ENCODE peak calls at places on chromosomes 16 and 17, in five cellular contexts. One of them, this sample, is unnamed.

GRCh38 chr16:70495425-70496182 is 27.8 kb downstream of the COG4 start:
- DNase-seq in SK-N-SH: no peak
- DNase-seq in HCT116: no peak
- DNase-seq in GM12878: no peak
- DNase-seq in HepG2: no peak
- DNase-seq in this sample: no peak

GRCh38 chr17:57442914-57443571 is 186.7 kb downstream of the MSI2 start:
- DNase-seq in SK-N-SH: no peak
- DNase-seq in HCT116: no peak
- DNase-seq in GM12878: no peak
- DNase-seq in HepG2: no peak
- DNase-seq in this sample: no peak

GRCh38 chr16:71645450-71645849 is 19.5 kb downstream of the MARVELD3 start:
- DNase-seq in SK-N-SH: peak
- DNase-seq in HCT116: no peak
- DNase-seq in GM12878: no peak
- DNase-seq in HepG2: peak
- DNase-seq in this sample: peak

GRCh38 chr17:50314456-50315011 is 31.4 kb upstream of the XYLT2 start:
- DNase-seq in SK-N-SH: no peak
- DNase-seq in HCT116: no peak
- DNase-seq in GM12878: no peak
- DNase-seq in HepG2: no peak
- DNase-seq in this sample: no peak

GRCh38 chr17:42311240-42312034 is 23.1 kb downstream of the STAT5A start:
- DNase-seq in SK-N-SH: peak
- DNase-seq in HCT116: no peak
- DNase-seq in GM12878: no peak
- DNase-seq in HepG2: peak
- DNase-seq in this sample: peak

GRCh38 chr16:54986404-54986803 is 55.7 kb downstream of the IRX5 start:
- DNase-seq in SK-N-SH: no peak
- DNase-seq in HCT116: no peak
- DNase-seq in GM12878: no peak
- DNase-seq in HepG2: no peak
- DNase-seq in this sample: no peak

GRCh38 chr17:66944365-66945203 is 19.9 kb upstream of the CACNG4 start:
- DNase-seq in SK-N-SH: peak
- DNase-seq in HCT116: no peak
- DNase-seq in GM12878: no peak
- DNase-seq in HepG2: no peak
- DNase-seq in this sample: no peak

GRCh38 chr17:862584-862983 is 80.4 kb downstream of the MRM3 start:
- DNase-seq in SK-N-SH: no peak
- DNase-seq in HCT116: no peak
- DNase-seq in GM12878: no peak
- DNase-seq in HepG2: no peak
- DNase-seq in this sample: no peak

GRCh38 chr17:49776864-49777263 is 11.6 kb upstream of the KAT7 start:
- DNase-seq in SK-N-SH: no peak
- DNase-seq in HCT116: no peak
- DNase-seq in GM12878: no peak
- DNase-seq in HepG2: no peak
- DNase-seq in this sample: no peak

GRCh38 chr17:28338056-28338768 is 2.7 kb downstream of the TNFAIP1 start:
- DNase-seq in SK-N-SH: no peak
- DNase-seq in HCT116: no peak
- DNase-seq in GM12878: no peak
- DNase-seq in HepG2: no peak
- DNase-seq in this sample: no peak

GRCh38 chr16:80616362-80616761 is 75.6 kb downstream of the DYNLRB2 start:
- DNase-seq in SK-N-SH: no peak
- DNase-seq in HCT116: no peak
- DNase-seq in GM12878: no peak
- DNase-seq in HepG2: no peak
- DNase-seq in this sample: no peak

GRCh38 chr17:19346351-19347255 is 15.9 kb downstream of the B9D1 start:
- DNase-seq in SK-N-SH: no peak
- DNase-seq in HCT116: peak
- DNase-seq in GM12878: no peak
- DNase-seq in HepG2: peak
- DNase-seq in this sample: peak

GRCh38 chr16:9755076-9755475 is 427.2 kb downstream of the GRIN2A start:
- DNase-seq in SK-N-SH: no peak
- DNase-seq in HCT116: no peak
- DNase-seq in GM12878: no peak
- DNase-seq in HepG2: no peak
- DNase-seq in this sample: no peak

GRCh38 chr17:15233022-15233805 is 31.9 kb downstream of the PMP22 start:
- DNase-seq in SK-N-SH: peak
- DNase-seq in HCT116: no peak
- DNase-seq in GM12878: no peak
- DNase-seq in HepG2: peak
- DNase-seq in this sample: peak

GRCh38 chr17:73910216-73910615 is 266.0 kb upstream of the SDK2 start:
- DNase-seq in SK-N-SH: no peak
- DNase-seq in HCT116: no peak
- DNase-seq in GM12878: no peak
- DNase-seq in HepG2: no peak
- DNase-seq in this sample: no peak

GRCh38 chr16:80198995-80199299 is 341.8 kb upstream of the DYNLRB2 start:
- DNase-seq in SK-N-SH: no peak
- DNase-seq in HCT116: no peak
- DNase-seq in GM12878: no peak
- DNase-seq in HepG2: no peak
- DNase-seq in this sample: no peak

GRCh38 chr17:40541060-40541872 is 24.0 kb downstream of the CCR7 start:
- DNase-seq in SK-N-SH: no peak
- DNase-seq in HCT116: no peak
- DNase-seq in GM12878: no peak
- DNase-seq in HepG2: peak
- DNase-seq in this sample: peak
- TF ChIP-seq ZBTB33 in SK-N-SH: no peak
- TF ChIP-seq ZBTB33 in HCT116: no peak
- TF ChIP-seq ZBTB33 in GM12878: no peak
- TF ChIP-seq ZBTB33 in HepG2: no peak
- TF ChIP-seq ZBTB33 in this sample: no peak

DNA sequence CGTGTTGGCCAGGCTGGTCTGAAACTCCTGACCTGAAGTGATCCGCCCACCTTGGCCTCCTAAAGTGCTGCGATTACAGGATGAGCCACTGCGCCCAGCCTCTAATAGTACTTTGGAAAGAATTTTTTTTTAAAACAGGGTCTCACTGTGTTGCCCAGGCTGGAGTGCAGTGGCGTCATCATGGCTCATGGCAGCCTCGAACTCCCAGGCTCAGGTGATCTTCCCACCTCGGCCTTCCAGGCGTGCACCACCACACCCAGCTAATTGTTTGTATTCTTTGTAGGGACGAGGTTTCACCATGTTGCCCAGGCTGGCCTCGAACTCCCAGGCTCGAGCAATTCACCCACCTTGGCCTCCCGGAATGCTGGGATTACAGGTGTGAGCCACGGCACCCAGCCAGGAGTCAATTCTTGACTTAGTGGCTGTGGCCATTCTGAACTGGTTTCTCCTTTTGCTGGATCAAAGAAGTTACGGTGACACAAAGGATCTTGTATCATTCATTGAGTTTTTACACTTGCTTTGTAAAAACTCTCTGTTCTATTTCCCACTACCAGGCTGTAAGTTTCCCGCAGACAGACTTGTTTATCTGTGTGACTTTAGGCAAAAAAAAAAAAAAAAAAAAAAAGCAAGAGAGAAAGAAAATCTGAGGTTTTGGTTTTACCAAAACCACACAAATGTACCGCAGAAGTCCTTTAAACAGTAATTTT is 12.7 kb upstream of the COTL1 start:
- DNase-seq in SK-N-SH: no peak
- DNase-seq in HCT116: no peak
- DNase-seq in GM12878: no peak
- DNase-seq in HepG2: no peak
- DNase-seq in this sample: no peak
- TF ChIP-seq ZBTB33 in SK-N-SH: no peak
- TF ChIP-seq ZBTB33 in HCT116: no peak
- TF ChIP-seq ZBTB33 in GM12878: no peak
- TF ChIP-seq ZBTB33 in HepG2: no peak
- TF ChIP-seq ZBTB33 in this sample: no peak

GRCh38 chr17:64694207-64694606 is 32.1 kb upstream of the SMURF2 start:
- DNase-seq in SK-N-SH: no peak
- DNase-seq in HCT116: peak
- DNase-seq in GM12878: no peak
- DNase-seq in HepG2: peak
- DNase-seq in this sample: no peak
- TF ChIP-seq ZBTB33 in SK-N-SH: no peak
- TF ChIP-seq ZBTB33 in HCT116: no peak
- TF ChIP-seq ZBTB33 in GM12878: no peak
- TF ChIP-seq ZBTB33 in HepG2: no peak
- TF ChIP-seq ZBTB33 in this sample: no peak

GRCh38 chr16:88759245-88759975 is 25.6 kb downstream of the PIEZO1 start:
- DNase-seq in SK-N-SH: no peak
- DNase-seq in HCT116: no peak
- DNase-seq in GM12878: no peak
- DNase-seq in HepG2: peak
- DNase-seq in this sample: no peak
- TF ChIP-seq ZBTB33 in SK-N-SH: no peak
- TF ChIP-seq ZBTB33 in HCT116: no peak
- TF ChIP-seq ZBTB33 in GM12878: no peak
- TF ChIP-seq ZBTB33 in HepG2: peak
- TF ChIP-seq ZBTB33 in this sample: no peak

GRCh38 chr16:75762746-75763145 is 36.5 kb upstream of the CPHXL start:
- DNase-seq in SK-N-SH: no peak
- DNase-seq in HCT116: no peak
- DNase-seq in GM12878: no peak
- DNase-seq in HepG2: no peak
- DNase-seq in this sample: no peak

GRCh38 chr16:75760018-75760519 is 33.8 kb upstream of the CPHXL start:
- DNase-seq in SK-N-SH: no peak
- DNase-seq in HCT116: no peak
- DNase-seq in GM12878: no peak
- DNase-seq in HepG2: no peak
- DNase-seq in this sample: no peak

GRCh38 chr16:75763250-75763649 is 37.0 kb upstream of the CPHXL start:
- DNase-seq in SK-N-SH: no peak
- DNase-seq in HCT116: no peak
- DNase-seq in GM12878: no peak
- DNase-seq in HepG2: no peak
- DNase-seq in this sample: no peak

GRCh38 chr16:75758215-75758614 is 31.9 kb upstream of the CPHXL start:
- DNase-seq in SK-N-SH: no peak
- DNase-seq in HCT116: no peak
- DNase-seq in GM12878: no peak
- DNase-seq in HepG2: no peak
- DNase-seq in this sample: no peak

GRCh38 chr16:75761111-75761510 is 34.8 kb upstream of the CPHXL start:
- DNase-seq in SK-N-SH: no peak
- DNase-seq in HCT116: no peak
- DNase-seq in GM12878: no peak
- DNase-seq in HepG2: no peak
- DNase-seq in this sample: no peak
- TF ChIP-seq ZBTB33 in SK-N-SH: no peak
- TF ChIP-seq ZBTB33 in HCT116: no peak
- TF ChIP-seq ZBTB33 in GM12878: no peak
- TF ChIP-seq ZBTB33 in HepG2: no peak
- TF ChIP-seq ZBTB33 in this sample: no peak

DNA sequence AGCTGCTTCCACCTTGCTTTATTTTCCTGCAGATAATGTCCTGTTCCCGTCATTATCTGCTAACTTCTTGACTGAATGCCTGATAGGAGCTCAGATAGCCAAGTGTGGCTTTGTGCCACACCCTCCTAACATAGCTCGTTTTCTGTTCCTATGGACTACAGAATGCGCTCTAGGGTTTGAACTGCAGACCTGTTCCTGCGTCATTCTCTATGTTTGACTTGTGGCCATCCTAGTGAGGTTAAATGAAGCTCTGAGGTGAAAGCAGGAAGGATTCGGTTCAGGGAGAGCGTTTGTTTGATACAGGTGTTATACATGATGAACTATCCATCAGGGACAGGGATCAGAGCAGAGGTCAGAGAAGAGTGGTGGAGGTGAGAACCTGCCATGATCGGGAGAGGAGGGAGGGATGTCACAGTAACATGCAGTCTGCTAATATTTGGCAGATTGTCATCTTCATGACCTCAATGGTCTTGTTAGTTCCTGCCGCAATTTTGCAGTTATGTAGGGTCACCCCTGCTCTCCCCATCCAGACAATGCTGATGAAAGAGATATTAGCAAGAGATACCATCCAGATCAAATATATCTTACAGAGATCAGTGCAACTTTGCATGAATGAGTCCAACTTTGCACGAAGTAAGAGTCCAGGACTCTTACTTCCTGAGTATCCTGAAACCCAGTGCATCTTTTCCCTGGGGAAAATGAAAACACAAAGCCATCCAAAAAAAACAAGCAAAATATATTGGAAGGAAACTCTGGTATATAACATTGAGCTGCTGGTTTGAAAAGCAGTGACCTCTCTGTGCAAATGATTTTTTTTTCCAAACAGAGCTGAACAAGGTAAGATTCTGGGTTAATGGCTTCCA is 32.8 kb downstream of the MPHOSPH6 start:
- DNase-seq in SK-N-SH: no peak
- DNase-seq in HCT116: no peak
- DNase-seq in GM12878: no peak
- DNase-seq in HepG2: no peak
- DNase-seq in this sample: no peak
- TF ChIP-seq ZBTB33 in SK-N-SH: no peak
- TF ChIP-seq ZBTB33 in HCT116: no peak
- TF ChIP-seq ZBTB33 in GM12878: no peak
- TF ChIP-seq ZBTB33 in HepG2: no peak
- TF ChIP-seq ZBTB33 in this sample: no peak

GRCh38 chr17:17494499-17495447 is 1.4 kb downstream of the RASD1 start:
- DNase-seq in SK-N-SH: no peak
- DNase-seq in HCT116: no peak
- DNase-seq in GM12878: no peak
- DNase-seq in HepG2: no peak
- DNase-seq in this sample: no peak

GRCh38 chr17:17495448-17496188 is 577 bp downstream of the RASD1 start:
- DNase-seq in SK-N-SH: no peak
- DNase-seq in HCT116: no peak
- DNase-seq in GM12878: no peak
- DNase-seq in HepG2: no peak
- DNase-seq in this sample: no peak

GRCh38 chr17:17493249-17493985 is 2.8 kb downstream of the RASD1 start:
- DNase-seq in SK-N-SH: no peak
- DNase-seq in HCT116: no peak
- DNase-seq in GM12878: no peak
- DNase-seq in HepG2: no peak
- DNase-seq in this sample: no peak

GRCh38 chr17:17492562-17492961 is 3.6 kb downstream of the RASD1 start:
- DNase-seq in SK-N-SH: no peak
- DNase-seq in HCT116: no peak
- DNase-seq in GM12878: no peak
- DNase-seq in HepG2: no peak
- DNase-seq in this sample: no peak

GRCh38 chr17:17493986-17494466 is 2.2 kb downstream of the RASD1 start:
- DNase-seq in SK-N-SH: no peak
- DNase-seq in HCT116: no peak
- DNase-seq in GM12878: no peak
- DNase-seq in HepG2: no peak
- DNase-seq in this sample: no peak
- TF ChIP-seq ZBTB33 in SK-N-SH: no peak
- TF ChIP-seq ZBTB33 in HCT116: no peak
- TF ChIP-seq ZBTB33 in GM12878: no peak
- TF ChIP-seq ZBTB33 in HepG2: no peak
- TF ChIP-seq ZBTB33 in this sample: no peak

This sample was measured in K562.